ENCODE peak calls at places on chromosomes 3 and 15, in six cellular contexts. One of them, this sample, is unnamed.

GRCh38 chr3:149466192-149466591 is 8.3 kb upstream of the TM4SF4 start:
- DNase-seq in lower leg skin: no peak
- DNase-seq in ascending aorta: no peak
- DNase-seq in cardiac fibroblast: peak
- DNase-seq in colonic mucosa: no peak
- DNase-seq in foreskin fibroblast: peak
- DNase-seq in this sample: no peak

GRCh38 chr3:182370949-182371348 is 422.4 kb upstream of the ATP11B start:
- DNase-seq in foreskin fibroblast: no peak
- DNase-seq in colonic mucosa: no peak
- DNase-seq in ascending aorta: no peak
- DNase-seq in cardiac fibroblast: no peak
- DNase-seq in lower leg skin: no peak
- DNase-seq in this sample: no peak

GRCh38 chr15:99343836-99344551 is 92.7 kb downstream of the LRRC28 start:
- DNase-seq in foreskin fibroblast: no peak
- DNase-seq in lower leg skin: no peak
- DNase-seq in cardiac fibroblast: peak
- DNase-seq in ascending aorta: no peak
- DNase-seq in colonic mucosa: no peak
- DNase-seq in this sample: no peak

GRCh38 chr15:90336705-90337141 is 15.4 kb upstream of the ZNF774 start:
- DNase-seq in ascending aorta: no peak
- DNase-seq in lower leg skin: no peak
- DNase-seq in colonic mucosa: no peak
- DNase-seq in cardiac fibroblast: no peak
- DNase-seq in foreskin fibroblast: peak
- DNase-seq in this sample: peak

GRCh38 chr15:63371297-63371918 is 10.2 kb downstream of the CA12 start:
- DNase-seq in lower leg skin: peak
- DNase-seq in foreskin fibroblast: peak
- DNase-seq in colonic mucosa: no peak
- DNase-seq in ascending aorta: no peak
- DNase-seq in cardiac fibroblast: peak
- DNase-seq in this sample: peak

GRCh38 chr15:90022345-90022744 is 21.2 kb downstream of the ZNF710 start:
- DNase-seq in colonic mucosa: no peak
- DNase-seq in cardiac fibroblast: no peak
- DNase-seq in ascending aorta: no peak
- DNase-seq in lower leg skin: no peak
- DNase-seq in foreskin fibroblast: no peak
- DNase-seq in this sample: no peak

GRCh38 chr3:30475038-30475808 is 131.2 kb upstream of the TGFBR2 start:
- DNase-seq in lower leg skin: no peak
- DNase-seq in cardiac fibroblast: no peak
- DNase-seq in ascending aorta: no peak
- DNase-seq in colonic mucosa: no peak
- DNase-seq in foreskin fibroblast: no peak
- DNase-seq in this sample: no peak

GRCh38 chr3:157070600-157070999 is 89.3 kb downstream of the CCNL1 start:
- DNase-seq in colonic mucosa: no peak
- DNase-seq in lower leg skin: no peak
- DNase-seq in ascending aorta: no peak
- DNase-seq in foreskin fibroblast: no peak
- DNase-seq in cardiac fibroblast: no peak
- DNase-seq in this sample: no peak

GRCh38 chr15:74913041-74913440 is 6.4 kb upstream of the FAM219B start:
- DNase-seq in colonic mucosa: no peak
- DNase-seq in ascending aorta: no peak
- DNase-seq in foreskin fibroblast: no peak
- DNase-seq in lower leg skin: no peak
- DNase-seq in cardiac fibroblast: no peak
- DNase-seq in this sample: no peak

GRCh38 chr3:133512416-133513089 is 60.9 kb upstream of the CDV3 start:
- DNase-seq in foreskin fibroblast: no peak
- DNase-seq in ascending aorta: no peak
- DNase-seq in colonic mucosa: no peak
- DNase-seq in lower leg skin: no peak
- DNase-seq in cardiac fibroblast: no peak
- DNase-seq in this sample: no peak

GRCh38 chr3:143476965-143477640 is 357.5 kb downstream of the CHST2 start:
- DNase-seq in ascending aorta: no peak
- DNase-seq in cardiac fibroblast: no peak
- DNase-seq in lower leg skin: no peak
- DNase-seq in foreskin fibroblast: no peak
- DNase-seq in colonic mucosa: no peak
- DNase-seq in this sample: no peak

GRCh38 chr3:8554725-8555621 is 53.4 kb downstream of the LMCD1 start:
- DNase-seq in lower leg skin: peak
- DNase-seq in colonic mucosa: no peak
- DNase-seq in ascending aorta: no peak
- DNase-seq in foreskin fibroblast: peak
- DNase-seq in cardiac fibroblast: peak
- DNase-seq in this sample: peak

GRCh38 chr3:84318273-84318809 is 640.4 kb upstream of the CADM2 start:
- DNase-seq in colonic mucosa: no peak
- DNase-seq in foreskin fibroblast: no peak
- DNase-seq in lower leg skin: no peak
- DNase-seq in ascending aorta: no peak
- DNase-seq in cardiac fibroblast: no peak
- DNase-seq in this sample: no peak
- TF ChIP-seq CTCF in colonic mucosa: no peak
- TF ChIP-seq CTCF in foreskin fibroblast: no peak
- TF ChIP-seq CTCF in lower leg skin: no peak
- TF ChIP-seq CTCF in ascending aorta: no peak
- TF ChIP-seq CTCF in cardiac fibroblast: no peak
- TF ChIP-seq CTCF in this sample: no peak

GRCh38 chr15:71573599-71573998 is 236.8 kb upstream of the NR2E3 start:
- DNase-seq in colonic mucosa: no peak
- DNase-seq in lower leg skin: no peak
- DNase-seq in foreskin fibroblast: no peak
- DNase-seq in cardiac fibroblast: no peak
- DNase-seq in ascending aorta: no peak
- DNase-seq in this sample: no peak

GRCh38 chr15:71571641-71572040 is 238.7 kb upstream of the NR2E3 start:
- DNase-seq in ascending aorta: no peak
- DNase-seq in foreskin fibroblast: no peak
- DNase-seq in lower leg skin: no peak
- DNase-seq in colonic mucosa: no peak
- DNase-seq in cardiac fibroblast: no peak
- DNase-seq in this sample: no peak

GRCh38 chr15:71577071-71577470 is 233.3 kb upstream of the NR2E3 start:
- DNase-seq in ascending aorta: no peak
- DNase-seq in colonic mucosa: no peak
- DNase-seq in lower leg skin: no peak
- DNase-seq in cardiac fibroblast: no peak
- DNase-seq in foreskin fibroblast: no peak
- DNase-seq in this sample: no peak

GRCh38 chr15:71572452-71573053 is 237.8 kb upstream of the NR2E3 start:
- DNase-seq in foreskin fibroblast: no peak
- DNase-seq in cardiac fibroblast: peak
- DNase-seq in ascending aorta: no peak
- DNase-seq in lower leg skin: no peak
- DNase-seq in colonic mucosa: no peak
- DNase-seq in this sample: no peak

DNA sequence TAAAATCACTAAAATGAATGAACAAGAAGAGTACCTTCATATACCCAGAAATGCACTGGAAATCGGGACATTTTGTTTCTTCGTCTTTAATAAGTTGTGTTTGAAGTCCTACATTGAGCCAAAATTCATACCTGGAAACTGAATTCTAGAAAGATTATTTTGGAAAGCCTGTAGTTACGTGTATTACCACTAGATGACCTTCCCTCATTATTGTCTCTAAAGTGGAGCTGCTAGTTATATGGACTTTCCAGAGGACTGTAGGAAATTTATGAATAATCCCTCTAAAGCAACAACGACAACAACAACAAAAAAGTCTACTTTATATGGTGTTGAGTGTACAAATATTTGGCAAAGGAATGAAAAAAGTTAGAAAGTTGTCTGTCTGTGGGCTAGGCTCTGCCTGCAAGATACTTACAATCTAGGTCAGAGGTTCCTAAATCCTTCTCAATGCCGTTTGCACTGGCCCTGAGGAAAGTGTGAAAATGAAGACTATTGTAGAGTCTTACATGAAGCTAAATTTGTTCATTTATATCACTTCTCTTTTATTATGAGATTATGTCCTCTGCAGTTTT is 234.8 kb upstream of the NR2E3 start:
- DNase-seq in cardiac fibroblast: peak
- DNase-seq in foreskin fibroblast: no peak
- DNase-seq in colonic mucosa: no peak
- DNase-seq in ascending aorta: no peak
- DNase-seq in lower leg skin: no peak
- DNase-seq in this sample: no peak
- TF ChIP-seq CTCF in cardiac fibroblast: peak
- TF ChIP-seq CTCF in foreskin fibroblast: peak
- TF ChIP-seq CTCF in colonic mucosa: peak
- TF ChIP-seq CTCF in ascending aorta: peak
- TF ChIP-seq CTCF in lower leg skin: no peak
- TF ChIP-seq CTCF in this sample: peak

GRCh38 chr15:31437686-31438085 is 111.1 kb downstream of the KLF13 start:
- DNase-seq in ascending aorta: no peak
- DNase-seq in cardiac fibroblast: no peak
- DNase-seq in colonic mucosa: no peak
- DNase-seq in foreskin fibroblast: no peak
- DNase-seq in lower leg skin: no peak
- DNase-seq in this sample: no peak

GRCh38 chr15:31438601-31439265 is 112.1 kb downstream of the KLF13 start:
- DNase-seq in colonic mucosa: no peak
- DNase-seq in lower leg skin: no peak
- DNase-seq in cardiac fibroblast: no peak
- DNase-seq in foreskin fibroblast: no peak
- DNase-seq in ascending aorta: no peak
- DNase-seq in this sample: no peak

GRCh38 chr15:31442203-31443090 is 115.8 kb downstream of the KLF13 start:
- DNase-seq in lower leg skin: peak
- DNase-seq in cardiac fibroblast: peak
- DNase-seq in ascending aorta: no peak
- DNase-seq in foreskin fibroblast: peak
- DNase-seq in colonic mucosa: peak
- DNase-seq in this sample: no peak

GRCh38 chr15:31440754-31441298 is 114.2 kb downstream of the KLF13 start:
- DNase-seq in cardiac fibroblast: peak
- DNase-seq in lower leg skin: no peak
- DNase-seq in ascending aorta: no peak
- DNase-seq in foreskin fibroblast: peak
- DNase-seq in colonic mucosa: peak
- DNase-seq in this sample: no peak

GRCh38 chr15:31439328-31439727 is 112.7 kb downstream of the KLF13 start:
- DNase-seq in foreskin fibroblast: no peak
- DNase-seq in cardiac fibroblast: no peak
- DNase-seq in ascending aorta: no peak
- DNase-seq in colonic mucosa: peak
- DNase-seq in lower leg skin: no peak
- DNase-seq in this sample: no peak
- TF ChIP-seq CTCF in foreskin fibroblast: no peak
- TF ChIP-seq CTCF in cardiac fibroblast: no peak
- TF ChIP-seq CTCF in ascending aorta: peak
- TF ChIP-seq CTCF in colonic mucosa: peak
- TF ChIP-seq CTCF in lower leg skin: no peak
- TF ChIP-seq CTCF in this sample: no peak

DNA sequence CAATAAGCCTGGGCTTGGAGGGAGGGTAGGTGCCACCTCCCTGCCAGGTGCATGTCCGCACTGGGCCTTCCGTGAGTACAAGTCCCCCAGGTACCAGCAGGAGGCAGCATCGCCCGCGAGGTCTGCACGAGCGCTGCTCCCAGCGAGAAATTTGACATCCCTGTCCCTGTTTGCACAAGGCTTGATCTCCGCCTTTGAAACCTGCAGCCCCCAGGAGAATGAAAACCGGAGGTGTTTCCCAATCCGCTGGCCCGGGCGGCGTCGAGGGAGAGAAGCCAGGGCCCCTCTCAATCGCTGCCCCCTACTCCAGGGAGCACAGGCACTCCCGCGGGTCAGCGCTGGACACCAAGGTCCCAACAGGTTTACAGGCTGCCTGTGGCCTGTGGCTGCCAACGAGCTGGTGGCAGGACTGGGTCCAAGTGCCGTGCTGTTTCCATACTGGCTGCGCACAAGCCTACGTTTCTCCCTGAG is 961 bp downstream of the HAPLN3 start:
- DNase-seq in cardiac fibroblast: peak
- DNase-seq in lower leg skin: no peak
- DNase-seq in colonic mucosa: peak
- DNase-seq in ascending aorta: no peak
- DNase-seq in foreskin fibroblast: no peak
- DNase-seq in this sample: peak
- TF ChIP-seq CTCF in cardiac fibroblast: peak
- TF ChIP-seq CTCF in lower leg skin: no peak
- TF ChIP-seq CTCF in colonic mucosa: peak
- TF ChIP-seq CTCF in ascending aorta: peak
- TF ChIP-seq CTCF in foreskin fibroblast: peak
- TF ChIP-seq CTCF in this sample: peak

GRCh38 chr3:1087066-1087555 is 5.7 kb upstream of the CNTN6 start:
- DNase-seq in cardiac fibroblast: peak
- DNase-seq in lower leg skin: peak
- DNase-seq in foreskin fibroblast: peak
- DNase-seq in ascending aorta: no peak
- DNase-seq in colonic mucosa: no peak
- DNase-seq in this sample: no peak
- TF ChIP-seq CTCF in cardiac fibroblast: peak
- TF ChIP-seq CTCF in lower leg skin: no peak
- TF ChIP-seq CTCF in foreskin fibroblast: no peak
- TF ChIP-seq CTCF in ascending aorta: peak
- TF ChIP-seq CTCF in colonic mucosa: no peak
- TF ChIP-seq CTCF in this sample: no peak

This sample was measured in gastrocnemius medialis.